ENCODE peak calls at places on chromosomes 12 and 14, in four cellular contexts. V is HEK293T, H is K562, N is GM12878. Z is an unnamed sample.

GRCh38 chr14:29016050-29016900 is 249.7 kb downstream of the FOXG1 start:
- DNase-seq in V (peak), H (peak), N (no peak), Z (peak)

GRCh38 chr12:4046150-4046845 is 173.1 kb upstream of the PARP11 start:
- DNase-seq in V (no peak), H (no peak), N (no peak), Z (no peak)

GRCh38 chr12:81726634-81727033 is 32.5 kb downstream of the PPFIA2 start:
- DNase-seq in V (no peak), H (no peak), N (no peak), Z (no peak)

GRCh38 chr12:93812616-93813015 is 135.4 kb downstream of the CRADD start:
- DNase-seq in V (no peak), H (no peak), N (no peak), Z (no peak)

GRCh38 chr12:50985322-50985721 is 33.0 kb downstream of the HIGD1C start:
- DNase-seq in V (no peak), H (no peak), N (no peak), Z (peak)

GRCh38 chr12:69534389-69534822 is 50.9 kb upstream of the CCT2 start:
- DNase-seq in V (peak), H (peak), N (peak), Z (peak)

GRCh38 chr14:35534884-35535793 is 1.2 kb downstream of the INSM2 start:
- DNase-seq in V (peak), H (peak), N (no peak), Z (peak)

GRCh38 chr12:68611094-68611818 is 557 bp downstream of the RAP1B start:
- DNase-seq in V (peak), H (peak), N (no peak), Z (no peak)

GRCh38 chr12:11667159-11667558 is 17.7 kb downstream of the ETV6 start:
- DNase-seq in V (no peak), H (no peak), N (no peak), Z (no peak)

GRCh38 chr14:48398675-48399282 is 723.4 kb upstream of the MDGA2 start:
- DNase-seq in V (peak), H (peak), N (no peak), Z (peak)

GRCh38 chr14:47917344-47917954 is 242.0 kb upstream of the MDGA2 start:
- DNase-seq in V (peak), H (peak), N (no peak), Z (peak)

GRCh38 chr14:89621009-89621421 is 204.0 kb upstream of the FOXN3 start:
- DNase-seq in V (no peak), H (no peak), N (no peak), Z (no peak)

GRCh38 chr12:123723765-123724164 is 11.6 kb downstream of the ATP6V0A2 start:
- DNase-seq in V (no peak), H (no peak), N (no peak), Z (no peak)

GRCh38 chr14:54901380-54902142 is 1.1 kb downstream of the GCH1 start:
- DNase-seq in V (no peak), H (no peak), N (no peak), Z (no peak)

GRCh38 chr12:47219243-47219642 is 139.5 kb upstream of the AMIGO2 start:
- DNase-seq in V (no peak), H (no peak), N (no peak), Z (no peak)

GRCh38 chr12:49017764-49018281 is 753 bp downstream of the PRKAG1 start:
- DNase-seq in V (no peak), H (peak), N (no peak), Z (peak)

GRCh38 chr14:32224731-32225377 is 21.8 kb upstream of the RNU6-8 start:
- DNase-seq in V (peak), H (peak), N (no peak), Z (peak)

GRCh38 chr14:33682746-33683145 is 268.1 kb downstream of the EGLN3 start:
- DNase-seq in V (no peak), H (no peak), N (no peak), Z (no peak)

GRCh38 chr14:99724939-99725773 is 41.1 kb downstream of the CYP46A1 start:
- DNase-seq in V (no peak), H (no peak), N (no peak), Z (no peak)

GRCh38 chr12:97160277-97160676 is 253.2 kb downstream of the NEDD1 start:
- DNase-seq in V (no peak), H (no peak), N (no peak), Z (peak)

GRCh38 chr14:77133718-77134338 is 7.8 kb downstream of the ZDHHC22 start:
- DNase-seq in V (peak), H (peak), N (no peak), Z (peak)

GRCh38 chr14:99724196-99724891 is 40.2 kb downstream of the CYP46A1 start:
- DNase-seq in V (no peak), H (no peak), N (no peak), Z (no peak)

GRCh38 chr14:33933386-33933934 is 17.4 kb downstream of the EGLN3 start:
- DNase-seq in V (no peak), H (no peak), N (no peak), Z (no peak)

GRCh38 chr14:45252356-45253069 is 489 bp downstream of the MIS18BP1 start:
- DNase-seq in V (no peak), H (peak), N (no peak), Z (no peak)

GRCh38 chr12:110874781-110875180 is 28.0 kb downstream of the CCDC63 start:
- DNase-seq in V (no peak), H (no peak), N (no peak), Z (no peak)

GRCh38 chr14:68979722-68980552 is 835 bp upstream of the ACTN1 start:
- DNase-seq in V (peak), H (peak), N (no peak), Z (no peak)

GRCh38 chr14:71803539-71804260 is 128.5 kb upstream of the RGS6 start:
- DNase-seq in V (no peak), H (no peak), N (no peak), Z (no peak)

GRCh38 chr14:35399083-35399807 is 5.3 kb downstream of the NFKBIA start:
- DNase-seq in V (no peak), H (no peak), N (no peak), Z (no peak)

GRCh38 chr12:57342207-57342691 is 88.6 kb downstream of the R3HDM2 start:
- DNase-seq in V (peak), H (peak), N (no peak), Z (no peak)

GRCh38 chr12:71551529-71551928 is 111.9 kb downstream of the LGR5 start:
- DNase-seq in V (peak), H (peak), N (no peak), Z (no peak)

GRCh38 chr12:57738142-57738474 is 434 bp downstream of the AGAP2 start:
- DNase-seq in V (no peak), H (no peak), N (no peak), Z (no peak)

GRCh38 chr12:5022465-5023061 is 21.1 kb upstream of the KCNA5 start:
- DNase-seq in V (peak), H (peak), N (no peak), Z (peak)

GRCh38 chr14:100979780-100980179 is 76.3 kb upstream of the RTL1 start:
- DNase-seq in V (no peak), H (no peak), N (no peak), Z (no peak)
- TF ChIP-seq TARDBP in V (no peak), H (no peak), N (no peak), Z (no peak)

GRCh38 chr14:92609955-92610354 is 96.4 kb downstream of the RIN3 start:
- DNase-seq in V (no peak), H (no peak), N (no peak), Z (no peak)
- TF ChIP-seq TARDBP in V (no peak), H (no peak), N (no peak), Z (no peak)

GRCh38 chr14:79543966-79544365 is 667.3 kb downstream of the DIO2 start:
- DNase-seq in V (peak), H (no peak), N (no peak), Z (no peak)
- TF ChIP-seq TARDBP in V (no peak), H (no peak), N (no peak), Z (no peak)

GRCh38 chr14:23358042-23358441 is 5.4 kb upstream of the SLC22A17 start:
- DNase-seq in V (no peak), H (no peak), N (no peak), Z (no peak)
- TF ChIP-seq TARDBP in V (no peak), H (no peak), N (no peak), Z (no peak)

GRCh38 chr14:37241206-37241605 is 43.5 kb downstream of the MIPOL1 start:
- DNase-seq in V (no peak), H (peak), N (no peak), Z (no peak)

GRCh38 chr14:37251778-37252177 is 54.0 kb downstream of the MIPOL1 start:
- DNase-seq in V (no peak), H (no peak), N (no peak), Z (peak)

GRCh38 chr14:37247777-37248461 is 50.2 kb downstream of the MIPOL1 start:
- DNase-seq in V (no peak), H (no peak), N (no peak), Z (no peak)

GRCh38 chr14:37246427-37246829 is 48.7 kb downstream of the MIPOL1 start:
- DNase-seq in V (peak), H (peak), N (no peak), Z (peak)
- TF ChIP-seq TARDBP in V (no peak), H (no peak), N (no peak), Z (peak)

GRCh38 chr14:102500190-102500661 is 9.3 kb downstream of the ANKRD9 start:
- DNase-seq in V (no peak), H (peak), N (no peak), Z (no peak)
- TF ChIP-seq TARDBP in V (no peak), H (no peak), N (no peak), Z (no peak)

DNA sequence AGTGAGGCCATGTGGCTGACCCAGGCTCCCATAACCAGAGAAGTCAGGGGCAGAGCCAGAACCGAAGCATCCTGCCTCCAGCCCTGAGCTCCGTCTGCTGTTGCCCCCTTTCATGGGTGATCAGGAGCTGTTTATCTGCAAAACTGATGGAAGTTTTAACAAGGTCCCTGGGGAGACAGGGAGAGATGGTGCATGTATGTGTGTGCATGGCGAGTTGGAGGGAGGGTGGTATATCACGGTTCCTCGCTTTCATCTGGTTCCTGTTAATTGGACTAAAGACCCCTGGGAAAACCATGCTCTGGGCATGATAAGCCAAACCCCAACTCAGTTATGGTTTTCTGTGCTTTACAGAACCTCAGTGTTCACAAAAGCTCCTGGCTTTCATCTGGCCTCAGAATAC is 133.7 kb downstream of the KSR2 start:
- DNase-seq in V (no peak), H (no peak), N (no peak), Z (no peak)
- TF ChIP-seq TARDBP in V (no peak), H (no peak), N (no peak), Z (no peak)

GRCh38 chr12:60174476-60174875 is 578.6 kb downstream of the SLC16A7 start:
- DNase-seq in V (no peak), H (no peak), N (no peak), Z (no peak)
- TF ChIP-seq TARDBP in V (no peak), H (no peak), N (no peak), Z (no peak)

DNA sequence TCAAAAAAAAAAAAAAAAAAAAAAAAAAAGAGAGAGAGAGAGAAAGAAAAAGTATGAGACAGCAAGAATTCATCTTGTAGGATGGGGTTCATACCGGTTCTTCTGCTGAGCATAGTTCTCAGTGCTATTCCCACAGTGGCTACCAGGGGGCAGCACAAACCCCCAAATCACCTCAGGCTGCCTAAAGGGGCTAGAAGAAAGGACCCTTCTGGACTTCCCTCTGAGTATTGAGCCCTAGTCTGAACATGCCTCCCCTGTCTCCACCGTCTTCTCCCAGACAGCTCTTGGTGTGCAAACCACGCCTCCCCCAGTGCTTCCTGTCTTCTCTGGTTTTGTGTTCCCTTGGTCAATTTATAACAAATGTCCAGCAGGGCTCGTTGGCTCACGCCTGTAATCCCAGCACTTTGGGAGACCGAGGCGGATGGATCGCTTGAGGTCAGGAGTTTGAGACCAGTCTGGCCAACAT is 31.3 kb upstream of the SMUG1 start:
- DNase-seq in V (peak), H (peak), N (no peak), Z (peak)
- TF ChIP-seq TARDBP in V (no peak), H (no peak), N (no peak), Z (no peak)

Z was measured in HepG2.